ENCODE peak calls at places on chromosomes 11 and 22, in five cellular contexts. One of them, this sample, is unnamed.

GRCh38 chr11:88310246-88310645 is 27.3 kb downstream of the CTSC start:
- DNase-seq in stimulated activated CD8-positive, alpha-beta memory T cell treated with anti-CD3 and anti-CD28 coated beads, Interleukin-15, amount 100 ng/mL, for 1 hour: no peak
- DNase-seq in NAMALWA: no peak
- DNase-seq in stimulated activated CD4-positive, alpha-beta T cell treated with anti-CD3 and anti-CD28 coated beads, Interleukin-4, amount 100 ng/mL, for 48 hours: no peak
- DNase-seq in LoVo: no peak
- DNase-seq in this sample: no peak

GRCh38 chr11:134691985-134692384 is 279.9 kb upstream of the B3GAT1 start:
- DNase-seq in stimulated activated CD4-positive, alpha-beta T cell treated with anti-CD3 and anti-CD28 coated beads, Interleukin-4, amount 100 ng/mL, for 48 hours: no peak
- DNase-seq in stimulated activated CD8-positive, alpha-beta memory T cell treated with anti-CD3 and anti-CD28 coated beads, Interleukin-15, amount 100 ng/mL, for 1 hour: no peak
- DNase-seq in NAMALWA: no peak
- DNase-seq in LoVo: no peak
- DNase-seq in this sample: no peak

GRCh38 chr11:72779495-72780128 is 14.2 kb downstream of the STARD10 start:
- DNase-seq in stimulated activated CD4-positive, alpha-beta T cell treated with anti-CD3 and anti-CD28 coated beads, Interleukin-4, amount 100 ng/mL, for 48 hours: no peak
- DNase-seq in stimulated activated CD8-positive, alpha-beta memory T cell treated with anti-CD3 and anti-CD28 coated beads, Interleukin-15, amount 100 ng/mL, for 1 hour: no peak
- DNase-seq in LoVo: no peak
- DNase-seq in NAMALWA: no peak
- DNase-seq in this sample: no peak

GRCh38 chr11:11157201-11157600 is 195.8 kb downstream of the CSNK2A3 start:
- DNase-seq in LoVo: no peak
- DNase-seq in stimulated activated CD4-positive, alpha-beta T cell treated with anti-CD3 and anti-CD28 coated beads, Interleukin-4, amount 100 ng/mL, for 48 hours: peak; percentile 24
- DNase-seq in stimulated activated CD8-positive, alpha-beta memory T cell treated with anti-CD3 and anti-CD28 coated beads, Interleukin-15, amount 100 ng/mL, for 1 hour: peak; percentile 30
- DNase-seq in NAMALWA: peak; percentile 69
- DNase-seq in this sample: no peak

GRCh38 chr11:62856333-62856910 is 17.0 kb upstream of the WDR74 start:
- DNase-seq in stimulated activated CD4-positive, alpha-beta T cell treated with anti-CD3 and anti-CD28 coated beads, Interleukin-4, amount 100 ng/mL, for 48 hours: no peak
- DNase-seq in stimulated activated CD8-positive, alpha-beta memory T cell treated with anti-CD3 and anti-CD28 coated beads, Interleukin-15, amount 100 ng/mL, for 1 hour: no peak
- DNase-seq in LoVo: no peak
- DNase-seq in NAMALWA: peak; percentile 52
- DNase-seq in this sample: no peak

GRCh38 chr11:131987703-131988102 is 617.3 kb downstream of the NTM start:
- DNase-seq in NAMALWA: no peak
- DNase-seq in LoVo: no peak
- DNase-seq in stimulated activated CD8-positive, alpha-beta memory T cell treated with anti-CD3 and anti-CD28 coated beads, Interleukin-15, amount 100 ng/mL, for 1 hour: no peak
- DNase-seq in stimulated activated CD4-positive, alpha-beta T cell treated with anti-CD3 and anti-CD28 coated beads, Interleukin-4, amount 100 ng/mL, for 48 hours: no peak
- DNase-seq in this sample: no peak

GRCh38 chr11:2940166-2940929 is 11.1 kb upstream of the PHLDA2 start:
- DNase-seq in NAMALWA: no peak
- DNase-seq in LoVo: peak; percentile 76
- DNase-seq in stimulated activated CD8-positive, alpha-beta memory T cell treated with anti-CD3 and anti-CD28 coated beads, Interleukin-15, amount 100 ng/mL, for 1 hour: no peak
- DNase-seq in stimulated activated CD4-positive, alpha-beta T cell treated with anti-CD3 and anti-CD28 coated beads, Interleukin-4, amount 100 ng/mL, for 48 hours: no peak
- DNase-seq in this sample: no peak

GRCh38 chr22:39244496-39245129 is at the start of gene PDGFB:
- DNase-seq in stimulated activated CD4-positive, alpha-beta T cell treated with anti-CD3 and anti-CD28 coated beads, Interleukin-4, amount 100 ng/mL, for 48 hours: no peak
- DNase-seq in stimulated activated CD8-positive, alpha-beta memory T cell treated with anti-CD3 and anti-CD28 coated beads, Interleukin-15, amount 100 ng/mL, for 1 hour: no peak
- DNase-seq in NAMALWA: no peak
- DNase-seq in LoVo: peak; percentile 39
- DNase-seq in this sample: no peak

GRCh38 chr11:122882809-122883681 is 486 bp downstream of the JHY start:
- DNase-seq in NAMALWA: no peak
- DNase-seq in stimulated activated CD8-positive, alpha-beta memory T cell treated with anti-CD3 and anti-CD28 coated beads, Interleukin-15, amount 100 ng/mL, for 1 hour: peak; percentile 24
- DNase-seq in stimulated activated CD4-positive, alpha-beta T cell treated with anti-CD3 and anti-CD28 coated beads, Interleukin-4, amount 100 ng/mL, for 48 hours: peak; percentile 31
- DNase-seq in LoVo: peak; percentile 62
- DNase-seq in this sample: peak; percentile 31

GRCh38 chr11:69280994-69281393 is 13.0 kb upstream of the MYEOV start:
- DNase-seq in stimulated activated CD8-positive, alpha-beta memory T cell treated with anti-CD3 and anti-CD28 coated beads, Interleukin-15, amount 100 ng/mL, for 1 hour: no peak
- DNase-seq in NAMALWA: no peak
- DNase-seq in stimulated activated CD4-positive, alpha-beta T cell treated with anti-CD3 and anti-CD28 coated beads, Interleukin-4, amount 100 ng/mL, for 48 hours: no peak
- DNase-seq in LoVo: peak; percentile 86
- DNase-seq in this sample: no peak